ENCODE peak calls at places on chromosomes 3 and 15, in ten cellular contexts. T, X, Q, C, F, I, Y, M, S and J are unnamed samples.

GRCh38 chr3:15932348-15933300 is 134.8 kb upstream of the ANKRD28 start:
- DNase-seq in T (no peak), X (no peak), Q (no peak), C (no peak), F (no peak), I (no peak), Y (no peak), M (no peak), S (no peak), J (no peak)

GRCh38 chr3:183031826-183032225 is 51.5 kb upstream of the DCUN1D1 start:
- DNase-seq in T (no peak), X (no peak), Q (no peak), C (no peak), F (no peak), I (no peak), Y (no peak), M (no peak), S (no peak), J (no peak)

GRCh38 chr3:58041182-58041825 is 33.1 kb downstream of the FLNB start:
- DNase-seq in T (no peak), X (no peak), Q (no peak), C (no peak), F (no peak), I (no peak), Y (peak; percentile 56), M (no peak), S (no peak), J (no peak)

GRCh38 chr3:78887608-78888011 is 880.2 kb downstream of the ROBO1 start:
- DNase-seq in T (no peak), X (no peak), Q (no peak), C (no peak), F (peak; percentile 4), I (no peak), Y (no peak), M (no peak), S (no peak), J (no peak)

GRCh38 chr15:98650871-98651481 is 2.6 kb downstream of the IGF1R start:
- DNase-seq in T (no peak), X (no peak), Q (no peak), C (no peak), F (no peak), I (peak; percentile 67), Y (peak; percentile 34), M (no peak), S (peak; percentile 20), J (no peak)

GRCh38 chr3:182508896-182509295 is 284.4 kb upstream of the ATP11B start:
- DNase-seq in T (no peak), X (no peak), Q (no peak), C (no peak), F (no peak), I (no peak), Y (no peak), M (no peak), S (no peak), J (no peak)

GRCh38 chr15:23869391-23869790 is 182.3 kb upstream of the NDN start:
- DNase-seq in T (no peak), X (no peak), Q (peak; percentile 40), C (no peak), F (no peak), I (peak; percentile 78), Y (no peak), M (no peak), S (no peak), J (no peak)

GRCh38 chr3:183577336-183577735 is 21.8 kb upstream of the KLHL6 start:
- DNase-seq in T (peak; percentile 15), X (no peak), Q (no peak), C (no peak), F (no peak), I (no peak), Y (no peak), M (no peak), S (no peak), J (no peak)

GRCh38 chr3:45381168-45381852 is 7.1 kb upstream of the LARS2 start:
- DNase-seq in T (no peak), X (no peak), Q (no peak), C (no peak), F (no peak), I (no peak), Y (no peak), M (no peak), S (no peak), J (no peak)

GRCh38 chr15:85750319-85750806 is 44.4 kb downstream of the KLHL25 start:
- DNase-seq in T (no peak), X (no peak), Q (no peak), C (no peak), F (no peak), I (peak; percentile 94), Y (no peak), M (no peak), S (no peak), J (no peak)

GRCh38 chr15:55638764-55639163 is 50.6 kb upstream of the PYGO1 start:
- DNase-seq in T (no peak), X (no peak), Q (no peak), C (no peak), F (no peak), I (no peak), Y (no peak), M (no peak), S (no peak), J (no peak)

GRCh38 chr3:52153389-52154096 is 680 bp downstream of the POC1A start:
- DNase-seq in T (no peak), X (no peak), Q (no peak), C (no peak), F (no peak), I (no peak), Y (peak; percentile 75), M (no peak), S (no peak), J (no peak)

GRCh38 chr15:55108858-55109518 is 87.8 kb downstream of the RSL24D1 start:
- DNase-seq in T (no peak), X (peak; percentile 18), Q (peak; percentile 64), C (peak; percentile 4), F (peak; percentile 42), I (peak; percentile 75), Y (peak; percentile 31), M (peak; percentile 44), S (peak; percentile 24), J (peak; percentile 18)

GRCh38 chr3:52834871-52835501 is at the start of gene MUSTN1:
- DNase-seq in T (no peak), X (no peak), Q (no peak), C (no peak), F (no peak), I (peak; percentile 37), Y (no peak), M (no peak), S (no peak), J (no peak)

GRCh38 chr3:99365979-99366378 is 272.4 kb upstream of the COL8A1 start:
- DNase-seq in T (no peak), X (no peak), Q (no peak), C (no peak), F (no peak), I (no peak), Y (no peak), M (no peak), S (no peak), J (no peak)

GRCh38 chr3:156201411-156202405 is 81.3 kb downstream of the KCNAB1 start:
- DNase-seq in T (no peak), X (no peak), Q (no peak), C (no peak), F (no peak), I (peak; percentile 45), Y (no peak), M (no peak), S (no peak), J (no peak)

GRCh38 chr3:28335246-28335645 is 13.3 kb upstream of the ZCWPW2 start:
- DNase-seq in T (no peak), X (no peak), Q (no peak), C (no peak), F (no peak), I (no peak), Y (no peak), M (no peak), S (no peak), J (no peak)

GRCh38 chr3:96483781-96484180 is 330.6 kb upstream of the EPHA6 start:
- DNase-seq in T (no peak), X (no peak), Q (no peak), C (no peak), F (no peak), I (no peak), Y (no peak), M (no peak), S (no peak), J (no peak)

GRCh38 chr15:96756656-96757055 is 426.2 kb downstream of the NR2F2 start:
- DNase-seq in T (no peak), X (no peak), Q (no peak), C (no peak), F (no peak), I (no peak), Y (no peak), M (no peak), S (no peak), J (no peak)

GRCh38 chr15:90872481-90873184 is 4.2 kb downstream of the FURIN start:
- DNase-seq in T (no peak), X (no peak), Q (no peak), C (no peak), F (peak; percentile 70), I (no peak), Y (peak; percentile 76), M (peak; percentile 72), S (no peak), J (no peak)

GRCh38 chr3:65783117-65783516 is 255.6 kb downstream of the MAGI1 start:
- DNase-seq in T (no peak), X (no peak), Q (no peak), C (no peak), F (no peak), I (no peak), Y (no peak), M (no peak), S (no peak), J (no peak)

GRCh38 chr3:11757441-11757875 is 89.2 kb downstream of the TAMM41 start:
- DNase-seq in T (no peak), X (no peak), Q (no peak), C (no peak), F (no peak), I (no peak), Y (no peak), M (no peak), S (no peak), J (no peak)

GRCh38 chr3:52230889-52231499 is 5.5 kb upstream of the TLR9 start:
- DNase-seq in T (no peak), X (no peak), Q (no peak), C (no peak), F (no peak), I (no peak), Y (no peak), M (no peak), S (no peak), J (no peak)

GRCh38 chr3:143806043-143806442 is 42.2 kb downstream of the SLC9A9 start:
- DNase-seq in T (no peak), X (no peak), Q (no peak), C (no peak), F (no peak), I (no peak), Y (no peak), M (no peak), S (no peak), J (no peak)

GRCh38 chr3:153173758-153174516 is 11.9 kb downstream of the RAP2B start:
- DNase-seq in T (no peak), X (no peak), Q (no peak), C (no peak), F (no peak), I (no peak), Y (peak; percentile 72), M (no peak), S (no peak), J (no peak)

GRCh38 chr3:43177092-43177491 is 71.2 kb upstream of the POMGNT2 start:
- DNase-seq in T (no peak), X (no peak), Q (no peak), C (no peak), F (no peak), I (no peak), Y (no peak), M (no peak), S (no peak), J (no peak)

GRCh38 chr3:12496453-12496761 is 12.1 kb downstream of the TSEN2 start:
- DNase-seq in T (no peak), X (no peak), Q (no peak), C (no peak), F (no peak), I (no peak), Y (no peak), M (no peak), S (no peak), J (no peak)

GRCh38 chr3:195040094-195040493 is 230.9 kb downstream of the XXYLT1 start:
- DNase-seq in T (no peak), X (no peak), Q (no peak), C (no peak), F (no peak), I (peak; percentile 61), Y (no peak), M (no peak), S (no peak), J (peak; percentile 16)